ENCODE peak calls at places on chromosomes 13 and 19, in eight cellular contexts. One of them, this sample, is unnamed.

GRCh38 chr19:49223472-49223871 is 65.9 kb downstream of the TRPM4 start:
- DNase-seq in pancreas: no peak
- DNase-seq in renal cortical epithelial cell: no peak
- DNase-seq in ELR: no peak
- DNase-seq in activated T-helper 2 cell treated with anti-CD3 and anti-CD28 coated beads, Interferon-gamma antibody, Interleukin-2, Interleukin-4, amounts not matched to agents 10 μg/mL and 5 μg/mL and 100 μg/mL, durations not matched to agents 14 hours and 24 hours and 36 hours: no peak
- DNase-seq in Ammon's horn: no peak
- DNase-seq in RWPE1: no peak
- DNase-seq in HuH-7: no peak
- DNase-seq in this sample: no peak

GRCh38 chr19:10193666-10194499 is 870 bp downstream of the DNMT1 start:
- DNase-seq in HuH-7: peak
- DNase-seq in pancreas: no peak
- DNase-seq in RWPE1: peak
- DNase-seq in activated T-helper 2 cell treated with anti-CD3 and anti-CD28 coated beads, Interferon-gamma antibody, Interleukin-2, Interleukin-4, amounts not matched to agents 10 μg/mL and 5 μg/mL and 100 μg/mL, durations not matched to agents 14 hours and 24 hours and 36 hours: no peak
- DNase-seq in renal cortical epithelial cell: peak
- DNase-seq in Ammon's horn: no peak
- DNase-seq in ELR: peak
- DNase-seq in this sample: peak

GRCh38 chr13:34816543-34816942 is 125.5 kb upstream of the NBEA start:
- DNase-seq in ELR: no peak
- DNase-seq in HuH-7: no peak
- DNase-seq in pancreas: no peak
- DNase-seq in activated T-helper 2 cell treated with anti-CD3 and anti-CD28 coated beads, Interferon-gamma antibody, Interleukin-2, Interleukin-4, amounts not matched to agents 10 μg/mL and 5 μg/mL and 100 μg/mL, durations not matched to agents 14 hours and 24 hours and 36 hours: no peak
- DNase-seq in renal cortical epithelial cell: peak
- DNase-seq in RWPE1: no peak
- DNase-seq in Ammon's horn: peak
- DNase-seq in this sample: peak

GRCh38 chr19:41792513-41793413 is 3.6 kb upstream of the CEACAM3 start:
- DNase-seq in renal cortical epithelial cell: peak
- DNase-seq in ELR: peak
- DNase-seq in Ammon's horn: peak
- DNase-seq in RWPE1: no peak
- DNase-seq in activated T-helper 2 cell treated with anti-CD3 and anti-CD28 coated beads, Interferon-gamma antibody, Interleukin-2, Interleukin-4, amounts not matched to agents 10 μg/mL and 5 μg/mL and 100 μg/mL, durations not matched to agents 14 hours and 24 hours and 36 hours: peak
- DNase-seq in pancreas: peak
- DNase-seq in HuH-7: peak
- DNase-seq in this sample: peak

GRCh38 chr19:50679177-50680125 is 30.2 kb downstream of the C19orf81 start:
- DNase-seq in RWPE1: peak
- DNase-seq in pancreas: peak
- DNase-seq in renal cortical epithelial cell: peak
- DNase-seq in HuH-7: peak
- DNase-seq in ELR: peak
- DNase-seq in activated T-helper 2 cell treated with anti-CD3 and anti-CD28 coated beads, Interferon-gamma antibody, Interleukin-2, Interleukin-4, amounts not matched to agents 10 μg/mL and 5 μg/mL and 100 μg/mL, durations not matched to agents 14 hours and 24 hours and 36 hours: peak
- DNase-seq in Ammon's horn: peak
- DNase-seq in this sample: peak

GRCh38 chr19:17328517-17329060 is 6.1 kb downstream of the ANO8 start:
- DNase-seq in HuH-7: no peak
- DNase-seq in activated T-helper 2 cell treated with anti-CD3 and anti-CD28 coated beads, Interferon-gamma antibody, Interleukin-2, Interleukin-4, amounts not matched to agents 10 μg/mL and 5 μg/mL and 100 μg/mL, durations not matched to agents 14 hours and 24 hours and 36 hours: no peak
- DNase-seq in pancreas: no peak
- DNase-seq in Ammon's horn: no peak
- DNase-seq in ELR: no peak
- DNase-seq in RWPE1: no peak
- DNase-seq in renal cortical epithelial cell: no peak
- DNase-seq in this sample: no peak

GRCh38 chr13:56352356-56352755 is 788.4 kb upstream of the PRR20A start:
- DNase-seq in pancreas: no peak
- DNase-seq in renal cortical epithelial cell: peak
- DNase-seq in activated T-helper 2 cell treated with anti-CD3 and anti-CD28 coated beads, Interferon-gamma antibody, Interleukin-2, Interleukin-4, amounts not matched to agents 10 μg/mL and 5 μg/mL and 100 μg/mL, durations not matched to agents 14 hours and 24 hours and 36 hours: no peak
- DNase-seq in ELR: no peak
- DNase-seq in HuH-7: no peak
- DNase-seq in Ammon's horn: no peak
- DNase-seq in RWPE1: peak
- DNase-seq in this sample: no peak

GRCh38 chr13:39776439-39776838 is 121.0 kb downstream of the COG6 start:
- DNase-seq in renal cortical epithelial cell: no peak
- DNase-seq in pancreas: no peak
- DNase-seq in ELR: peak
- DNase-seq in activated T-helper 2 cell treated with anti-CD3 and anti-CD28 coated beads, Interferon-gamma antibody, Interleukin-2, Interleukin-4, amounts not matched to agents 10 μg/mL and 5 μg/mL and 100 μg/mL, durations not matched to agents 14 hours and 24 hours and 36 hours: no peak
- DNase-seq in HuH-7: no peak
- DNase-seq in Ammon's horn: no peak
- DNase-seq in RWPE1: no peak
- DNase-seq in this sample: peak

GRCh38 chr13:114034481-114034891 is 60.6 kb upstream of the C13orf46 start:
- DNase-seq in HuH-7: no peak
- DNase-seq in ELR: no peak
- DNase-seq in RWPE1: no peak
- DNase-seq in activated T-helper 2 cell treated with anti-CD3 and anti-CD28 coated beads, Interferon-gamma antibody, Interleukin-2, Interleukin-4, amounts not matched to agents 10 μg/mL and 5 μg/mL and 100 μg/mL, durations not matched to agents 14 hours and 24 hours and 36 hours: no peak
- DNase-seq in Ammon's horn: no peak
- DNase-seq in pancreas: no peak
- DNase-seq in renal cortical epithelial cell: no peak
- DNase-seq in this sample: peak

GRCh38 chr13:42574011-42574410 is at the start of gene TNFSF11:
- DNase-seq in renal cortical epithelial cell: no peak
- DNase-seq in ELR: no peak
- DNase-seq in HuH-7: no peak
- DNase-seq in Ammon's horn: no peak
- DNase-seq in pancreas: no peak
- DNase-seq in activated T-helper 2 cell treated with anti-CD3 and anti-CD28 coated beads, Interferon-gamma antibody, Interleukin-2, Interleukin-4, amounts not matched to agents 10 μg/mL and 5 μg/mL and 100 μg/mL, durations not matched to agents 14 hours and 24 hours and 36 hours: no peak
- DNase-seq in RWPE1: no peak
- DNase-seq in this sample: no peak

GRCh38 chr13:52832268-52832667 is 16.2 kb downstream of the PCDH8 start:
- DNase-seq in ELR: no peak
- DNase-seq in HuH-7: no peak
- DNase-seq in pancreas: no peak
- DNase-seq in renal cortical epithelial cell: no peak
- DNase-seq in Ammon's horn: no peak
- DNase-seq in activated T-helper 2 cell treated with anti-CD3 and anti-CD28 coated beads, Interferon-gamma antibody, Interleukin-2, Interleukin-4, amounts not matched to agents 10 μg/mL and 5 μg/mL and 100 μg/mL, durations not matched to agents 14 hours and 24 hours and 36 hours: no peak
- DNase-seq in RWPE1: no peak
- DNase-seq in this sample: no peak

GRCh38 chr13:92719868-92720267 is 506.7 kb upstream of the GPC6 start:
- DNase-seq in RWPE1: no peak
- DNase-seq in activated T-helper 2 cell treated with anti-CD3 and anti-CD28 coated beads, Interferon-gamma antibody, Interleukin-2, Interleukin-4, amounts not matched to agents 10 μg/mL and 5 μg/mL and 100 μg/mL, durations not matched to agents 14 hours and 24 hours and 36 hours: no peak
- DNase-seq in renal cortical epithelial cell: no peak
- DNase-seq in ELR: no peak
- DNase-seq in pancreas: no peak
- DNase-seq in HuH-7: no peak
- DNase-seq in Ammon's horn: no peak
- DNase-seq in this sample: no peak

GRCh38 chr19:45113628-45114027 is 20.6 kb downstream of the PPP1R37 start:
- DNase-seq in activated T-helper 2 cell treated with anti-CD3 and anti-CD28 coated beads, Interferon-gamma antibody, Interleukin-2, Interleukin-4, amounts not matched to agents 10 μg/mL and 5 μg/mL and 100 μg/mL, durations not matched to agents 14 hours and 24 hours and 36 hours: no peak
- DNase-seq in renal cortical epithelial cell: no peak
- DNase-seq in Ammon's horn: no peak
- DNase-seq in ELR: no peak
- DNase-seq in HuH-7: no peak
- DNase-seq in RWPE1: no peak
- DNase-seq in pancreas: no peak
- DNase-seq in this sample: no peak

GRCh38 chr19:5042556-5042955 is 73.6 kb downstream of the KDM4B start:
- DNase-seq in ELR: no peak
- DNase-seq in activated T-helper 2 cell treated with anti-CD3 and anti-CD28 coated beads, Interferon-gamma antibody, Interleukin-2, Interleukin-4, amounts not matched to agents 10 μg/mL and 5 μg/mL and 100 μg/mL, durations not matched to agents 14 hours and 24 hours and 36 hours: no peak
- DNase-seq in RWPE1: no peak
- DNase-seq in HuH-7: no peak
- DNase-seq in Ammon's horn: no peak
- DNase-seq in renal cortical epithelial cell: no peak
- DNase-seq in pancreas: no peak
- DNase-seq in this sample: no peak

GRCh38 chr19:1122972-1123363 is 19.2 kb downstream of the GPX4 start:
- DNase-seq in HuH-7: peak
- DNase-seq in activated T-helper 2 cell treated with anti-CD3 and anti-CD28 coated beads, Interferon-gamma antibody, Interleukin-2, Interleukin-4, amounts not matched to agents 10 μg/mL and 5 μg/mL and 100 μg/mL, durations not matched to agents 14 hours and 24 hours and 36 hours: peak
- DNase-seq in Ammon's horn: no peak
- DNase-seq in renal cortical epithelial cell: peak
- DNase-seq in pancreas: no peak
- DNase-seq in ELR: peak
- DNase-seq in RWPE1: peak
- DNase-seq in this sample: peak

GRCh38 chr13:23701646-23702045 is 131.4 kb downstream of the TNFRSF19 start:
- DNase-seq in ELR: no peak
- DNase-seq in renal cortical epithelial cell: no peak
- DNase-seq in HuH-7: no peak
- DNase-seq in Ammon's horn: no peak
- DNase-seq in RWPE1: no peak
- DNase-seq in pancreas: peak
- DNase-seq in activated T-helper 2 cell treated with anti-CD3 and anti-CD28 coated beads, Interferon-gamma antibody, Interleukin-2, Interleukin-4, amounts not matched to agents 10 μg/mL and 5 μg/mL and 100 μg/mL, durations not matched to agents 14 hours and 24 hours and 36 hours: no peak
- DNase-seq in this sample: no peak

GRCh38 chr19:51547397-51548212 is 16.1 kb upstream of the SIGLEC6 start:
- DNase-seq in activated T-helper 2 cell treated with anti-CD3 and anti-CD28 coated beads, Interferon-gamma antibody, Interleukin-2, Interleukin-4, amounts not matched to agents 10 μg/mL and 5 μg/mL and 100 μg/mL, durations not matched to agents 14 hours and 24 hours and 36 hours: no peak
- DNase-seq in HuH-7: no peak
- DNase-seq in renal cortical epithelial cell: no peak
- DNase-seq in pancreas: no peak
- DNase-seq in Ammon's horn: no peak
- DNase-seq in RWPE1: no peak
- DNase-seq in ELR: no peak
- DNase-seq in this sample: no peak

GRCh38 chr13:99388334-99388923 is 81.2 kb upstream of the GPR183 start:
- DNase-seq in ELR: no peak
- DNase-seq in HuH-7: no peak
- DNase-seq in activated T-helper 2 cell treated with anti-CD3 and anti-CD28 coated beads, Interferon-gamma antibody, Interleukin-2, Interleukin-4, amounts not matched to agents 10 μg/mL and 5 μg/mL and 100 μg/mL, durations not matched to agents 14 hours and 24 hours and 36 hours: no peak
- DNase-seq in renal cortical epithelial cell: no peak
- DNase-seq in Ammon's horn: no peak
- DNase-seq in pancreas: no peak
- DNase-seq in RWPE1: no peak
- DNase-seq in this sample: no peak

GRCh38 chr13:23618341-23618740 is 48.1 kb downstream of the TNFRSF19 start:
- DNase-seq in pancreas: no peak
- DNase-seq in renal cortical epithelial cell: peak
- DNase-seq in Ammon's horn: no peak
- DNase-seq in RWPE1: peak
- DNase-seq in activated T-helper 2 cell treated with anti-CD3 and anti-CD28 coated beads, Interferon-gamma antibody, Interleukin-2, Interleukin-4, amounts not matched to agents 10 μg/mL and 5 μg/mL and 100 μg/mL, durations not matched to agents 14 hours and 24 hours and 36 hours: no peak
- DNase-seq in ELR: peak
- DNase-seq in HuH-7: no peak
- DNase-seq in this sample: peak

GRCh38 chr13:85543144-85543543 is 256.1 kb downstream of the SLITRK6 start:
- DNase-seq in pancreas: no peak
- DNase-seq in ELR: peak
- DNase-seq in HuH-7: no peak
- DNase-seq in renal cortical epithelial cell: no peak
- DNase-seq in RWPE1: no peak
- DNase-seq in activated T-helper 2 cell treated with anti-CD3 and anti-CD28 coated beads, Interferon-gamma antibody, Interleukin-2, Interleukin-4, amounts not matched to agents 10 μg/mL and 5 μg/mL and 100 μg/mL, durations not matched to agents 14 hours and 24 hours and 36 hours: no peak
- DNase-seq in Ammon's horn: no peak
- DNase-seq in this sample: peak

GRCh38 chr13:78764665-78765064 is 105.7 kb upstream of the OBI1 start:
- DNase-seq in renal cortical epithelial cell: no peak
- DNase-seq in pancreas: no peak
- DNase-seq in RWPE1: no peak
- DNase-seq in HuH-7: no peak
- DNase-seq in Ammon's horn: no peak
- DNase-seq in ELR: no peak
- DNase-seq in activated T-helper 2 cell treated with anti-CD3 and anti-CD28 coated beads, Interferon-gamma antibody, Interleukin-2, Interleukin-4, amounts not matched to agents 10 μg/mL and 5 μg/mL and 100 μg/mL, durations not matched to agents 14 hours and 24 hours and 36 hours: no peak
- DNase-seq in this sample: no peak

GRCh38 chr13:50320297-50320862 is 305.1 kb downstream of the KCNRG start:
- DNase-seq in renal cortical epithelial cell: peak
- DNase-seq in Ammon's horn: no peak
- DNase-seq in activated T-helper 2 cell treated with anti-CD3 and anti-CD28 coated beads, Interferon-gamma antibody, Interleukin-2, Interleukin-4, amounts not matched to agents 10 μg/mL and 5 μg/mL and 100 μg/mL, durations not matched to agents 14 hours and 24 hours and 36 hours: no peak
- DNase-seq in pancreas: no peak
- DNase-seq in ELR: peak
- DNase-seq in RWPE1: peak
- DNase-seq in HuH-7: no peak
- DNase-seq in this sample: peak

GRCh38 chr13:104764600-104764999 is 1698.4 kb upstream of the SLC10A2 start:
- DNase-seq in RWPE1: no peak
- DNase-seq in renal cortical epithelial cell: no peak
- DNase-seq in ELR: no peak
- DNase-seq in HuH-7: no peak
- DNase-seq in Ammon's horn: no peak
- DNase-seq in pancreas: no peak
- DNase-seq in activated T-helper 2 cell treated with anti-CD3 and anti-CD28 coated beads, Interferon-gamma antibody, Interleukin-2, Interleukin-4, amounts not matched to agents 10 μg/mL and 5 μg/mL and 100 μg/mL, durations not matched to agents 14 hours and 24 hours and 36 hours: no peak
- DNase-seq in this sample: no peak

GRCh38 chr13:29849071-29849541 is 1.3 kb downstream of the UBL3 start:
- DNase-seq in ELR: peak
- DNase-seq in activated T-helper 2 cell treated with anti-CD3 and anti-CD28 coated beads, Interferon-gamma antibody, Interleukin-2, Interleukin-4, amounts not matched to agents 10 μg/mL and 5 μg/mL and 100 μg/mL, durations not matched to agents 14 hours and 24 hours and 36 hours: no peak
- DNase-seq in pancreas: peak
- DNase-seq in RWPE1: no peak
- DNase-seq in HuH-7: peak
- DNase-seq in renal cortical epithelial cell: peak
- DNase-seq in Ammon's horn: peak
- DNase-seq in this sample: peak

GRCh38 chr13:24008679-24009078 is 111.4 kb upstream of the C1QTNF9B start:
- DNase-seq in RWPE1: no peak
- DNase-seq in pancreas: no peak
- DNase-seq in ELR: peak
- DNase-seq in activated T-helper 2 cell treated with anti-CD3 and anti-CD28 coated beads, Interferon-gamma antibody, Interleukin-2, Interleukin-4, amounts not matched to agents 10 μg/mL and 5 μg/mL and 100 μg/mL, durations not matched to agents 14 hours and 24 hours and 36 hours: no peak
- DNase-seq in HuH-7: no peak
- DNase-seq in Ammon's horn: no peak
- DNase-seq in renal cortical epithelial cell: peak
- DNase-seq in this sample: peak

GRCh38 chr19:35644206-35644986 is 2.9 kb downstream of the ETV2 start:
- DNase-seq in ELR: peak
- DNase-seq in renal cortical epithelial cell: peak
- DNase-seq in HuH-7: peak
- DNase-seq in pancreas: peak
- DNase-seq in RWPE1: peak
- DNase-seq in Ammon's horn: peak
- DNase-seq in activated T-helper 2 cell treated with anti-CD3 and anti-CD28 coated beads, Interferon-gamma antibody, Interleukin-2, Interleukin-4, amounts not matched to agents 10 μg/mL and 5 μg/mL and 100 μg/mL, durations not matched to agents 14 hours and 24 hours and 36 hours: peak
- DNase-seq in this sample: peak